ENCODE peak calls at places on chromosomes 7 and 10, in five cellular contexts. One of them, this sample, is unnamed.

GRCh38 chr7:50217961-50218360 is 86.6 kb upstream of the IKZF1 start:
- DNase-seq in astrocyte of the spinal cord: no peak
- DNase-seq in activated naive CD4-positive, alpha-beta T cell: no peak
- DNase-seq in left ventricle myocardium inferior: no peak
- DNase-seq in hepatic stellate cell: no peak
- DNase-seq in this sample: no peak

GRCh38 chr7:142485617-142486226 is 227.9 kb upstream of the PRSS58 start:
- DNase-seq in astrocyte of the spinal cord: no peak
- DNase-seq in activated naive CD4-positive, alpha-beta T cell: no peak
- DNase-seq in left ventricle myocardium inferior: no peak
- DNase-seq in hepatic stellate cell: no peak
- DNase-seq in this sample: no peak

GRCh38 chr10:4453950-4454349 is 372.1 kb upstream of the AKR1E2 start:
- DNase-seq in astrocyte of the spinal cord: no peak
- DNase-seq in activated naive CD4-positive, alpha-beta T cell: no peak
- DNase-seq in left ventricle myocardium inferior: no peak
- DNase-seq in hepatic stellate cell: no peak
- DNase-seq in this sample: no peak

GRCh38 chr7:39951156-39951942 is 1.3 kb downstream of the CDK13 start:
- DNase-seq in astrocyte of the spinal cord: peak; percentile 62
- DNase-seq in activated naive CD4-positive, alpha-beta T cell: peak; percentile 32
- DNase-seq in left ventricle myocardium inferior: peak; percentile 52
- DNase-seq in hepatic stellate cell: peak; percentile 60
- DNase-seq in this sample: peak; percentile 31

GRCh38 chr10:105837951-105838350 is 1196.9 kb downstream of the SORCS3 start:
- DNase-seq in astrocyte of the spinal cord: peak; percentile 34
- DNase-seq in activated naive CD4-positive, alpha-beta T cell: no peak
- DNase-seq in left ventricle myocardium inferior: no peak
- DNase-seq in hepatic stellate cell: no peak
- DNase-seq in this sample: no peak

GRCh38 chr10:10818082-10818481 is 199.6 kb upstream of the CELF2 start:
- DNase-seq in astrocyte of the spinal cord: no peak
- DNase-seq in activated naive CD4-positive, alpha-beta T cell: no peak
- DNase-seq in left ventricle myocardium inferior: no peak
- DNase-seq in hepatic stellate cell: no peak
- DNase-seq in this sample: no peak

GRCh38 chr7:13989138-13989943 is at the start of gene ETV1:
- DNase-seq in astrocyte of the spinal cord: peak; percentile 74
- DNase-seq in activated naive CD4-positive, alpha-beta T cell: no peak
- DNase-seq in left ventricle myocardium inferior: peak; percentile 63
- DNase-seq in hepatic stellate cell: peak; percentile 63
- DNase-seq in this sample: peak; percentile 62

GRCh38 chr10:76973091-76973514 is 664.5 kb downstream of the KCNMA1 start:
- DNase-seq in astrocyte of the spinal cord: no peak
- DNase-seq in activated naive CD4-positive, alpha-beta T cell: no peak
- DNase-seq in left ventricle myocardium inferior: no peak
- DNase-seq in hepatic stellate cell: no peak
- DNase-seq in this sample: no peak

GRCh38 chr10:78976825-78977760 is 91.7 kb upstream of the ZMIZ1 start:
- DNase-seq in astrocyte of the spinal cord: no peak
- DNase-seq in activated naive CD4-positive, alpha-beta T cell: no peak
- DNase-seq in left ventricle myocardium inferior: no peak
- DNase-seq in hepatic stellate cell: no peak
- DNase-seq in this sample: no peak

GRCh38 chr7:132049462-132050304 is 493.3 kb upstream of the PODXL start:
- DNase-seq in astrocyte of the spinal cord: peak; percentile 17
- DNase-seq in activated naive CD4-positive, alpha-beta T cell: no peak
- DNase-seq in left ventricle myocardium inferior: no peak
- DNase-seq in hepatic stellate cell: no peak
- DNase-seq in this sample: peak; percentile 10

GRCh38 chr7:154906201-154906600 is 96.7 kb downstream of the PAXIP1 start:
- DNase-seq in astrocyte of the spinal cord: no peak
- DNase-seq in activated naive CD4-positive, alpha-beta T cell: no peak
- DNase-seq in left ventricle myocardium inferior: no peak
- DNase-seq in hepatic stellate cell: no peak
- DNase-seq in this sample: no peak

GRCh38 chr10:86962981-86963310 is 4.5 kb downstream of the SNCG start:
- DNase-seq in astrocyte of the spinal cord: no peak
- DNase-seq in activated naive CD4-positive, alpha-beta T cell: no peak
- DNase-seq in left ventricle myocardium inferior: no peak
- DNase-seq in hepatic stellate cell: no peak
- DNase-seq in this sample: no peak

GRCh38 chr7:142815099-142815498 is 39.8 kb upstream of the EPHB6 start:
- DNase-seq in astrocyte of the spinal cord: no peak
- DNase-seq in activated naive CD4-positive, alpha-beta T cell: no peak
- DNase-seq in left ventricle myocardium inferior: no peak
- DNase-seq in hepatic stellate cell: no peak
- DNase-seq in this sample: no peak

GRCh38 chr7:123594813-123595241 is 6.8 kb upstream of the ASB15 start:
- DNase-seq in astrocyte of the spinal cord: peak; percentile 13
- DNase-seq in activated naive CD4-positive, alpha-beta T cell: no peak
- DNase-seq in left ventricle myocardium inferior: no peak
- DNase-seq in hepatic stellate cell: no peak
- DNase-seq in this sample: peak; percentile 38

GRCh38 chr10:116421815-116422214 is 5.8 kb upstream of the PNLIPRP3 start:
- DNase-seq in astrocyte of the spinal cord: no peak
- DNase-seq in activated naive CD4-positive, alpha-beta T cell: no peak
- DNase-seq in left ventricle myocardium inferior: no peak
- DNase-seq in hepatic stellate cell: no peak
- DNase-seq in this sample: no peak

GRCh38 chr7:2006231-2006771 is 226.4 kb downstream of the MAD1L1 start:
- DNase-seq in astrocyte of the spinal cord: no peak
- DNase-seq in activated naive CD4-positive, alpha-beta T cell: no peak
- DNase-seq in left ventricle myocardium inferior: no peak
- DNase-seq in hepatic stellate cell: no peak
- DNase-seq in this sample: no peak

GRCh38 chr7:152862842-152863241 is 103.3 kb downstream of the ACTR3B start:
- DNase-seq in astrocyte of the spinal cord: no peak
- DNase-seq in activated naive CD4-positive, alpha-beta T cell: no peak
- DNase-seq in left ventricle myocardium inferior: no peak
- DNase-seq in hepatic stellate cell: no peak
- DNase-seq in this sample: no peak

GRCh38 chr10:131998845-131999681 is 17.3 kb upstream of the BNIP3 start:
- DNase-seq in astrocyte of the spinal cord: no peak
- DNase-seq in activated naive CD4-positive, alpha-beta T cell: no peak
- DNase-seq in left ventricle myocardium inferior: no peak
- DNase-seq in hepatic stellate cell: no peak
- DNase-seq in this sample: no peak

GRCh38 chr7:101094791-101095375 is 9.6 kb downstream of the TRIM56 start:
- DNase-seq in astrocyte of the spinal cord: peak; percentile 64
- DNase-seq in activated naive CD4-positive, alpha-beta T cell: no peak
- DNase-seq in left ventricle myocardium inferior: no peak
- DNase-seq in hepatic stellate cell: peak; percentile 59
- DNase-seq in this sample: peak; percentile 53

GRCh38 chr10:96683065-96683464 is 37.2 kb downstream of the PIK3AP1 start:
- DNase-seq in astrocyte of the spinal cord: peak; percentile 42
- DNase-seq in activated naive CD4-positive, alpha-beta T cell: no peak
- DNase-seq in left ventricle myocardium inferior: no peak
- DNase-seq in hepatic stellate cell: no peak
- DNase-seq in this sample: no peak

GRCh38 chr7:18352339-18353255 is 143.0 kb upstream of the HDAC9 start:
- DNase-seq in astrocyte of the spinal cord: peak; percentile 82
- DNase-seq in activated naive CD4-positive, alpha-beta T cell: no peak
- DNase-seq in left ventricle myocardium inferior: no peak
- DNase-seq in hepatic stellate cell: peak; percentile 17
- DNase-seq in this sample: peak; percentile 40

GRCh38 chr10:103334567-103334966 is 16.4 kb downstream of the PCGF6 start:
- DNase-seq in astrocyte of the spinal cord: no peak
- DNase-seq in activated naive CD4-positive, alpha-beta T cell: no peak
- DNase-seq in left ventricle myocardium inferior: no peak
- DNase-seq in hepatic stellate cell: no peak
- DNase-seq in this sample: no peak

GRCh38 chr7:50308301-50309129 is 4.0 kb downstream of the IKZF1 start:
- DNase-seq in astrocyte of the spinal cord: no peak
- DNase-seq in activated naive CD4-positive, alpha-beta T cell: peak; percentile 34
- DNase-seq in left ventricle myocardium inferior: no peak
- DNase-seq in hepatic stellate cell: no peak
- DNase-seq in this sample: no peak

GRCh38 chr10:79333513-79333912 is 13.8 kb upstream of the PPIF start:
- DNase-seq in astrocyte of the spinal cord: peak; percentile 63
- DNase-seq in activated naive CD4-positive, alpha-beta T cell: no peak
- DNase-seq in left ventricle myocardium inferior: no peak
- DNase-seq in hepatic stellate cell: no peak
- DNase-seq in this sample: no peak

GRCh38 chr10:132407846-132408278 is 10.9 kb downstream of the PWWP2B start:
- DNase-seq in astrocyte of the spinal cord: peak; percentile 32
- DNase-seq in activated naive CD4-positive, alpha-beta T cell: no peak
- DNase-seq in left ventricle myocardium inferior: no peak
- DNase-seq in hepatic stellate cell: peak; percentile 69
- DNase-seq in this sample: peak; percentile 91

This sample was measured in mucosa of gallbladder.